ENCODE peak calls at places on chromosomes 12 and 14, in four cellular contexts. F, O, M and Y are unnamed samples.

GRCh38 chr12:44819884-44820283 is 56.2 kb downstream of the NELL2 start:
- DNase-seq in O (no peak), F (no peak), M (no peak), Y (no peak)

GRCh38 chr12:12883369-12884001 is 7.9 kb upstream of the GPRC5A start:
- DNase-seq in M (no peak), F (no peak), O (no peak), Y (no peak)

GRCh38 chr12:117212563-117213190 is 22.4 kb upstream of the FBXO21 start:
- DNase-seq in M (peak; percentile 68), F (peak; percentile 91), O (peak; percentile 85), Y (peak; percentile 40)

GRCh38 chr12:1500095-1500801 is 94.1 kb downstream of the FBXL14 start:
- DNase-seq in F (no peak), M (no peak), O (no peak), Y (no peak)

GRCh38 chr14:103284574-103285467 is 49.2 kb upstream of the EIF5 start:
- DNase-seq in F (peak; percentile 54), M (no peak), O (no peak), Y (no peak)

GRCh38 chr12:38289396-38289795 is 27.2 kb upstream of the ALG10B start:
- DNase-seq in F (no peak), O (no peak), M (no peak), Y (no peak)

GRCh38 chr14:100619382-100620305 is 32.4 kb upstream of the BEGAIN start:
- DNase-seq in O (no peak), F (no peak), M (no peak), Y (no peak)

GRCh38 chr14:102445066-102445465 is 64.5 kb downstream of the ANKRD9 start:
- DNase-seq in F (no peak), O (no peak), M (no peak), Y (no peak)

GRCh38 chr12:4539167-4539870 is 629 bp downstream of the RAD51AP1 start:
- DNase-seq in O (no peak), F (no peak), M (no peak), Y (no peak)

DNA sequence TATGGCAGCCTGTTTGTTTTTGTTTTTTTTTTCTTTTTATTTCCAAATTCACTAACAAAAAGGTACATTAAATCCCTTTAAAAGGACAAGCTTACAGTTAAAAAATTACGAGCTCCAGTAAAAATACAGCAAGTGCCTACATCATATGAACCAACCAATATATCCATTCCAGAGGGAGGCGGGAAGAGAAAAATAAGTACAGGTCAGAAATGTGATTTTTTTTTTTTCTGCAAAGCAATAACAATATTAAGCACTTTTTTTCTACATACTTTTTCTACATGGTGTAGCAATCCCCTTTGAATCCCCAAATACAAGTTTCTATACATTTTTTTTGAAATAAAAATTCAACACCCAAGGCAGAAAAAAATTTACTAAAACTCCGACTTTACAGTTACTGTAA is 100.6 kb downstream of the BCL11B start:
- DNase-seq in F (no peak), M (no peak), O (no peak), Y (no peak)
- TF ChIP-seq EZH2 in F (no peak), M (no peak), O (no peak), Y (no peak)

GRCh38 chr12:131908716-131909595 is 14.5 kb downstream of the ULK1 start:
- DNase-seq in F (no peak), M (no peak), O (no peak), Y (no peak)
- TF ChIP-seq EZH2phosphoT487 in F (no peak), M (no peak), O (no peak), Y (no peak)

GRCh38 chr12:11881835-11882234 is 188.9 kb upstream of the BCL2L14 start:
- DNase-seq in O (no peak), M (no peak), F (no peak), Y (no peak)
- H3K27ac ChIP-seq in O (no peak overlapping the region), M (no peak overlapping the region), F (no peak overlapping the region), Y (no peak overlapping the region)

GRCh38 chr12:88579941-88580871 is at the start of gene KITLG:
- DNase-seq in M (peak; percentile 76), O (peak; percentile 93), F (peak; percentile 92), Y (peak; percentile 70)
- TF ChIP-seq EZH2 in M (no peak), O (peak; percentile 63), F (no peak), Y (no peak)

GRCh38 chr12:83040991-83041390 is 354.3 kb downstream of the TMTC2 start:
- DNase-seq in F (no peak), M (no peak), O (no peak), Y (no peak)

GRCh38 chr12:83039413-83039812 is 352.7 kb downstream of the TMTC2 start:
- DNase-seq in F (no peak), M (no peak), O (no peak), Y (no peak)

GRCh38 chr12:83040339-83040738 is 353.6 kb downstream of the TMTC2 start:
- DNase-seq in O (no peak), F (no peak), M (no peak), Y (no peak)

GRCh38 chr12:83046019-83046418 is 359.3 kb downstream of the TMTC2 start:
- DNase-seq in M (no peak), F (no peak), O (no peak), Y (no peak)

DNA sequence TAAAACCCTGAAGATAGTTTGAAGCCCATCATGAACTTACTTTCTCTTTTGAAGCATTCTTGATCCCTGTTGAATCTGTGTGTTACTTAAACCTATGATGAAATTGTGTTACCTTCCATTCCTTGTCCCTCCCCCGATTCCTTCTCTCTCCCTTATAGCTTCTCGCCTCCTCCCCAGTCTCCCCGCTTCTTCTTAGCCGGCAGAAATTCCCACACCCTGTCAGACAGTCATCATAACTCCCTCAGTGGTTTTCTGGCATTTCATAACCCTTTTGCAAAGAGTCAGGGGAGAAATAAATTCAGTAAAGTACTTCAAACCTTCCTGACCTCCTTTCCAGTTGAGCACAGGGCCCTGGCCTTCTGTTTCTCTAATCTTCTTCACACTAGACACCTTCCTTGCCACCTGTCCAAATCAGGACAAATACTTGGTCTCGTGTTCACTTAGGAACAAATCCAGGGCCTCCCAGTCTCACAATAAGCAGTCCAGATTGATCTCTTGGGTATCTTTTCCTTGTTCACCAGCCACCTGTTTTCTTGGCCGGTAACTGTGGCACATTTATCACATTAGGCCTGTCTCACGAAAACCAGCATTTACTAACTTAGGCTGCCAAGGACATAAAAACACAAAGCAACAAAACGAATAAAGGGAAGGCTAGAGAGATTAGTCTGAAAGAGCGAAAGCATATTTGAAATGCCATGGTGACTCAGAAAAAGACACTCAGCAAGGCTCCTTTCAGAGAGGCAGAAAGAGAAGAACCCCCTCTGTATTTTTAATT is 355.9 kb downstream of the TMTC2 start:
- DNase-seq in F (peak; percentile 18), O (peak; percentile 78), M (no peak), Y (no peak)
- TF ChIP-seq EZH2phosphoT487 in F (no peak), O (peak; percentile 53), M (no peak), Y (no peak)

GRCh38 chr12:56886319-56886718 is 47.9 kb downstream of the SDR9C7 start:
- DNase-seq in M (no peak), O (no peak), F (no peak), Y (no peak)
- H3K27ac ChIP-seq in M (no peak overlapping the region), O (no peak overlapping the region), F (no peak overlapping the region), Y (no peak overlapping the region)

GRCh38 chr14:58776516-58776915 is 138.8 kb downstream of the DACT1 start:
- DNase-seq in O (no peak), M (no peak), F (no peak), Y (no peak)

GRCh38 chr14:58772814-58773620 is 135.3 kb downstream of the DACT1 start:
- DNase-seq in F (peak; percentile 48), M (peak; percentile 12), O (peak; percentile 62), Y (no peak)

GRCh38 chr14:58780595-58780994 is 142.8 kb downstream of the DACT1 start:
- DNase-seq in O (no peak), M (no peak), F (no peak), Y (no peak)

GRCh38 chr14:58774531-58774930 is 136.8 kb downstream of the DACT1 start:
- DNase-seq in F (no peak), M (no peak), O (no peak), Y (no peak)

DNA sequence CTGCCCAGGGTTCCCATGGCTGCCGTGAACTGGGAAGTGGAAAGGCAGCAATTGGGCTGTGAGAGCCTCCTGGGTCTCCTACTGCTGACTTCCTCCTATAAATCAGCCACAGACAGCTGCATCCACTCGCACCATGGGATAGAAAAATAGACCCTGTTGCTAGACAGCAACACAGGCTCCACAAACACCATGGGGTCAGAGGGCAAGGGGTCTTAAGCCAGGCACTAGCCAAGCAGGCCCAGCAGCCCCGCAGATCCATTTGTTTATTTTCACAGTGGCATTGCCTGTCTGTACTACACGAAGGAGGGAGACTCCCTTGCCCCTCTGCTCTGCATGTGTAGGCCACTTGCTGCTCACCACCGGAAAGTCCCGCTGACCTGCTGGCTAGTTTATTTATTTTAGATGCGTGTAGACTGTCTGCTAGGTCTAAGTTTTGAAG is 139.8 kb downstream of the DACT1 start:
- DNase-seq in O (peak; percentile 18), F (no peak), M (no peak), Y (no peak)
- TF ChIP-seq EZH2 in O (no peak), F (no peak), M (no peak), Y (no peak)

GRCh38 chr14:68846466-68846865 is 53.6 kb upstream of the ZFP36L1 start:
- DNase-seq in F (no peak), O (no peak), M (no peak), Y (no peak)

GRCh38 chr14:68841030-68841809 is 48.4 kb upstream of the ZFP36L1 start:
- DNase-seq in O (no peak), F (no peak), M (no peak), Y (no peak)

GRCh38 chr14:68844210-68844545 is 51.3 kb upstream of the ZFP36L1 start:
- DNase-seq in O (no peak), F (no peak), M (no peak), Y (no peak)

GRCh38 chr14:68842298-68842697 is 49.4 kb upstream of the ZFP36L1 start:
- DNase-seq in M (no peak), O (no peak), F (no peak), Y (no peak)

DNA sequence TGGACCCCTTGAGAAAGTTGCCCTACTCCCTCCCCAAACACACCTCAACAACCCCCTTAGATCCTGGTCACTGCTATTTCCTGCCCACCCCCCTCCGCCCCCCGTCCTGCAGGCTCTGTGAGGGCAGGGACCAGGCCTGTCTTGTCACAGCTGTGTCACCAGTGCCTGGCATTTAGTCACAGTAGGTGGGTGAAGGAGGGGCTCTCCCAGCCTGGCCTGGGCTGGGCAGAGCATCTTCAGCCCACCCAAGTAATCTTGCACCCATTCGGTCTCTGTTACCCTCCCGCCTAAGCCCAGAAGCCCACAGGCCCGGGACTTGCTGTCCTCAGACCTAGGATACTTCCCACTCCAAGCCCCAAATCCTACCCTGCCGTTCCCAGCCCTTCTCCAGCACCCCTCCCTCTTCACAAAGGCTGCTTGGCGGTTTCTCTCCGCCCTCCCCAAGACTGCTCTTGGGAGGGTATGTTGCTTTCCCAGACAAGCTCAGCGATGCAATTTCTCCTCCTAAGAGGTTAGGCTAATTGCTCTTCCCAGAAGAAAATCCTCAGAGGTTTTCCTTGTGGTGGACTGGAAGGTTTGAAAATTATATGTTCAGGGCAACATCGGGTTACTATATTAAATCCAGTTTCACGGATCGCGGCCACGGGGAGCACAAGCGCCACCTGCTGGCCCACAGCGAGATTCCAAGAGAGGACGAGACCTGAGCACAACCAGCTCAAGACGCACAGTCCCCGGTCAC is 50.8 kb upstream of the ZFP36L1 start:
- DNase-seq in M (peak; percentile 58), F (peak; percentile 85), O (peak; percentile 77), Y (peak; percentile 22)
- TF ChIP-seq EZH2phosphoT487 in M (no peak), F (no peak), O (no peak), Y (no peak)

GRCh38 chr14:41607119-41607785 is 576 bp downstream of the LRFN5 start:
- DNase-seq in F (peak; percentile 41), M (no peak), O (peak; percentile 43), Y (no peak)

GRCh38 chr14:41606249-41607118 is at the start of gene LRFN5:
- DNase-seq in M (no peak), F (peak; percentile 74), O (peak; percentile 67), Y (peak; percentile 14)

GRCh38 chr14:41604793-41605534 is 1.7 kb upstream of the LRFN5 start:
- DNase-seq in M (no peak), F (peak; percentile 93), O (peak; percentile 93), Y (no peak)

GRCh38 chr14:41607966-41608663 is 1.4 kb downstream of the LRFN5 start:
- DNase-seq in O (peak; percentile 44), M (no peak), F (peak; percentile 78), Y (no peak)

GRCh38 chr14:41605550-41606248 is 977 bp upstream of the LRFN5 start:
- DNase-seq in F (peak; percentile 94), O (peak; percentile 75), M (no peak), Y (no peak)
- H3K27ac ChIP-seq in F (no peak overlapping the region), O (no peak overlapping the region), M (no peak overlapping the region), Y (no peak overlapping the region)